ENCODE peak calls at places on chromosomes 6 and 20, in four cellular contexts. N is thoracic aorta; Z is body of pancreas; I is effector memory CD4-positive, alpha-beta T cell. R is an unnamed sample.

GRCh38 chr6:105372862-105373182 is 30.1 kb downstream of the PREP start:
- DNase-seq in I (no peak), N (no peak), Z (no peak), R (no peak)

GRCh38 chr20:37821691-37822655 is 81.0 kb upstream of the VSTM2L start:
- DNase-seq in N (no peak), Z (no peak), I (no peak), R (no peak)

GRCh38 chr20:33830371-33830770 is 19.2 kb downstream of the CHMP4B start:
- DNase-seq in Z (no peak), I (no peak), N (no peak), R (no peak)

GRCh38 chr6:677919-678318 is 15.0 kb downstream of the EXOC2 start:
- DNase-seq in I (no peak), Z (no peak), N (no peak), R (no peak)

GRCh38 chr20:36575066-36575743 is 1.8 kb downstream of the TGIF2 start:
- DNase-seq in Z (peak), I (no peak), N (no peak), R (peak)

GRCh38 chr6:166633732-166634535 is 6.9 kb upstream of the RPS6KA2 start:
- DNase-seq in I (no peak), Z (peak), N (no peak), R (no peak)

GRCh38 chr6:38012573-38012972 is 193.0 kb downstream of the ZFAND3 start:
- DNase-seq in I (no peak), N (no peak), Z (no peak), R (no peak)

GRCh38 chr20:18007534-18008292 is 38.9 kb downstream of the MGME1 start:
- DNase-seq in N (no peak), Z (peak), I (no peak), R (no peak)

GRCh38 chr6:24584390-24584735 is 61.6 kb downstream of the KIAA0319 start:
- DNase-seq in Z (no peak), I (no peak), N (no peak), R (no peak)

GRCh38 chr20:8788831-8789230 is 280.1 kb upstream of the PLCB4 start:
- DNase-seq in Z (no peak), I (no peak), N (no peak), R (no peak)

GRCh38 chr6:3919130-3919628 is 70.0 kb downstream of the FAM50B start:
- DNase-seq in Z (no peak), I (no peak), N (no peak), R (no peak)

GRCh38 chr6:55379895-55380294 is 52.6 kb downstream of the GFRAL start:
- DNase-seq in Z (no peak), I (no peak), N (no peak), R (no peak)

GRCh38 chr6:73927421-73927820 is 231.4 kb downstream of the CD109 start:
- DNase-seq in Z (no peak), I (no peak), N (no peak), R (no peak)
- H3K27ac ChIP-seq in Z (no peak), I (no peak), N (no peak), R (no peak)

GRCh38 chr20:44599715-44600114 is 17.3 kb downstream of the PKIG start:
- DNase-seq in Z (no peak), N (no peak), I (no peak), R (no peak)

GRCh38 chr20:44598413-44599290 is 16.3 kb downstream of the PKIG start:
- DNase-seq in I (no peak), N (no peak), Z (no peak), R (no peak)

GRCh38 chr20:44600758-44601562 is 18.6 kb downstream of the PKIG start:
- DNase-seq in Z (no peak), I (no peak), N (no peak), R (no peak)

GRCh38 chr20:44601801-44602204 is 19.4 kb downstream of the PKIG start:
- DNase-seq in Z (peak), N (peak), I (no peak), R (peak)

GRCh38 chr20:44600301-44600700 is 17.9 kb downstream of the PKIG start:
- DNase-seq in N (no peak), I (no peak), Z (no peak), R (no peak)
- H3K27ac ChIP-seq in N (peak), I (no peak), Z (peak), R (no peak)

GRCh38 chr20:35011589-35012226 is 56.0 kb downstream of the MYH7B start:
- DNase-seq in I (no peak), N (no peak), Z (peak), R (no peak)

GRCh38 chr20:35012227-35013069 is 56.8 kb downstream of the MYH7B start:
- DNase-seq in Z (peak), N (no peak), I (no peak), R (no peak)

GRCh38 chr20:35015863-35016193 is 60.2 kb downstream of the MYH7B start:
- DNase-seq in Z (no peak), N (no peak), I (no peak), R (no peak)

GRCh38 chr20:35014537-35014936 is 58.9 kb downstream of the MYH7B start:
- DNase-seq in Z (no peak), I (no peak), N (no peak), R (no peak)

GRCh38 chr20:35013421-35014411 is 58.0 kb downstream of the MYH7B start:
- DNase-seq in I (no peak), N (no peak), Z (peak), R (no peak)
- H3K27ac ChIP-seq in I (no peak), N (peak), Z (no peak), R (no peak)

GRCh38 chr6:27148404-27148795 is 99.1 kb upstream of the PRSS16 start:
- DNase-seq in Z (no peak), N (no peak), I (no peak), R (no peak)
- H3K27ac ChIP-seq in Z (no peak), N (no peak), I (no peak), R (no peak)

R was measured in kidney.